ENCODE peak calls at places on chromosomes 5 and 9, in seven cellular contexts. E is MM.1S, R is AG04450, D is heart right ventricle, S is stomach, I is tibial nerve, O is adrenal gland. N is an unnamed sample. For H3K27me3, the result is how much of the 10 kb centered on the place peaks cover.

GRCh38 chr9:103152473-103152872 is 157.3 kb downstream of the CYLC2 start:
- DNase-seq in D (no peak), E (no peak), S (no peak), O (no peak), I (no peak), R (no peak), N (no peak)

GRCh38 chr9:126699401-126699851 is 85.7 kb downstream of the LMX1B start:
- DNase-seq in D (no peak), S (no peak), O (no peak), E (no peak), I (no peak), R (no peak), N (no peak)

GRCh38 chr5:77616920-77617319 is 21.6 kb downstream of the OTP start:
- DNase-seq in E (no peak), S (no peak), R (no peak), O (no peak), D (no peak), I (no peak), N (no peak)

GRCh38 chr5:82163459-82164108 is 114.6 kb downstream of the RPS23 start:
- DNase-seq in I (no peak), D (no peak), S (no peak), R (no peak), E (no peak), O (no peak), N (no peak)

GRCh38 chr5:9653811-9654210 is 23.7 kb upstream of the TAS2R1 start:
- DNase-seq in I (no peak), O (peak), D (peak), S (peak), E (peak), R (peak), N (peak)

GRCh38 chr9:91948423-91949292 is 1.4 kb downstream of the ROR2 start:
- DNase-seq in I (no peak), S (peak), O (peak), R (no peak), E (peak), D (peak), N (no peak)

GRCh38 chr9:79140751-79141150 is 431.0 kb upstream of the TLE4 start:
- DNase-seq in R (no peak), E (no peak), S (no peak), D (no peak), O (no peak), I (no peak), N (no peak)

GRCh38 chr9:109182940-109183798 is 16.1 kb upstream of the FRRS1L start:
- DNase-seq in E (peak), I (no peak), O (peak), R (no peak), D (no peak), S (peak), N (no peak)

GRCh38 chr9:95815961-95816360 is 59.5 kb upstream of the ERCC6L2 start:
- DNase-seq in I (no peak), D (no peak), R (no peak), O (no peak), E (no peak), S (no peak), N (no peak)

GRCh38 chr5:10689391-10690081 is 71.5 kb downstream of the DAP start:
- DNase-seq in R (no peak), O (no peak), D (no peak), S (no peak), I (no peak), E (peak), N (no peak)

GRCh38 chr9:27866741-27867140 is 293.5 kb upstream of the C9orf72 start:
- DNase-seq in S (no peak), I (no peak), O (no peak), R (no peak), D (no peak), E (no peak), N (no peak)
- TF ChIP-seq CTCF in S (no peak), I (no peak), O (no peak), R (no peak), D (no peak), E (no peak), N (no peak)

GRCh38 chr5:126594676-126595485 is at the start of gene ALDH7A1:
- DNase-seq in O (peak), E (no peak), I (peak), R (peak), D (peak), S (peak), N (peak)

GRCh38 chr5:126595486-126596083 is 566 bp upstream of the ALDH7A1 start:
- DNase-seq in S (no peak), R (no peak), O (peak), D (no peak), I (no peak), E (no peak), N (no peak)

GRCh38 chr5:126597156-126597555 is 2.1 kb upstream of the ALDH7A1 start:
- DNase-seq in I (no peak), D (no peak), E (no peak), O (no peak), R (peak), S (no peak), N (no peak)

GRCh38 chr5:126591549-126591948 is 3.5 kb downstream of the ALDH7A1 start:
- DNase-seq in R (no peak), O (no peak), D (no peak), S (no peak), E (no peak), I (no peak), N (no peak)

GRCh38 chr5:126594077-126594476 is 942 bp downstream of the ALDH7A1 start:
- DNase-seq in D (no peak), E (no peak), I (no peak), R (no peak), O (no peak), S (no peak), N (no peak)
- H3K4me3 ChIP-seq in D (peak), E (no peak), I (peak), R (peak), O (peak), S (peak), N (peak)

DNA sequence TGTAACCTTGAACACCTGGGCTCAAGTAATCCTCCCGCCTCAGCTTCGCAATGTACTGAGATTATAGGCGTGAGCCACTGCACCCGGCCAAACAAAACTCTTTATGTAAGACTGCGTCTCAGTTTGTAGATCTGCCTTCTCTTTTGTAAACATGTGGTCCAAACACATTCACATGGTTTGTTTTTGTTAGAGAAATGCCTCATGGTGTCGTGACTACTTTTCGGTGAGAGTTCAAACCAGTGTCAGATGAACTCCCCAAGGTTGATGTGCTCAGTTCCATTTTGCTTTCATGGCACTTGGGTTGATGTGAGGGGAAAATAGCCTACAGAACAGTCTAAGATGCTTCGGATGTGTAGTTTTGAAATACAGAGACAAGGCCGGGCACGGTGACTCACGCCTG is 231.6 kb downstream of the GOLPH3 start:
- DNase-seq in D (no peak), R (no peak), O (no peak), S (no peak), I (no peak), E (no peak), N (no peak)
- H3K27me3 ChIP-seq in D (under half), R (under half), O (under half), S (under half), I (under half), E (under half), N (under half)

GRCh38 chr5:63089147-63089546 is 510.5 kb downstream of the LRRC70 start:
- DNase-seq in D (no peak), R (no peak), I (no peak), E (peak), S (no peak), O (no peak), N (no peak)

GRCh38 chr5:63094730-63095129 is 516.1 kb downstream of the LRRC70 start:
- DNase-seq in E (no peak), O (no peak), I (no peak), R (no peak), D (no peak), S (no peak), N (no peak)
- TF ChIP-seq CTCF in E (no peak), O (no peak), I (no peak), R (no peak), D (no peak), S (no peak), N (no peak)

GRCh38 chr5:43039115-43039467 is 1.0 kb downstream of the ANXA2R start:
- DNase-seq in R (no peak), O (no peak), E (no peak), I (no peak), S (no peak), D (no peak), N (no peak)
- H3K4me3 ChIP-seq in R (peak), O (peak), E (peak), I (peak), S (peak), D (peak), N (peak)

GRCh38 chr5:3377176-3377575 is 218.5 kb upstream of the IRX1 start:
- DNase-seq in I (no peak), O (no peak), R (no peak), E (no peak), D (no peak), S (no peak), N (no peak)
- H3K27me3 ChIP-seq in I (under half), O (under half), R (under half), E (under half), D (under half), S (under half), N (under half)